ENCODE peak calls at places on chromosomes 16 and 17, in ten cellular contexts. E is ovary, P is A549, N is K562, J is uterus, S is erythroblast, H is heart left ventricle, T is IMR-90, C is upper lobe of left lung, X is HepG2. K is an unnamed sample.

GRCh38 chr16:25079637-25080375 is 31.7 kb upstream of the LCMT1 start:
- DNase-seq in E (no peak), P (no peak), N (peak), J (no peak), S (peak), H (no peak), T (no peak), C (no peak), X (no peak), K (no peak)

GRCh38 chr16:86495756-86496261 is 14.5 kb upstream of the FOXF1 start:
- DNase-seq in E (no peak), P (no peak), N (no peak), J (no peak), S (no peak), H (no peak), T (no peak), C (no peak), X (no peak), K (no peak)

GRCh38 chr17:76683921-76684745 is 26.6 kb downstream of the MXRA7 start:
- DNase-seq in E (peak), P (no peak), N (no peak), J (no peak), S (no peak), H (no peak), T (no peak), C (no peak), X (no peak), K (no peak)

GRCh38 chr17:41500131-41500911 is 5.1 kb downstream of the KRT13 start:
- DNase-seq in E (no peak), P (peak), N (peak), J (no peak), S (peak), H (no peak), T (peak), C (no peak), X (no peak), K (peak)

GRCh38 chr17:38590988-38591758 is 14.6 kb downstream of the SRCIN1 start:
- DNase-seq in E (no peak), P (no peak), N (no peak), J (no peak), S (no peak), H (no peak), T (no peak), C (peak), X (peak), K (no peak)

GRCh38 chr17:81018044-81018802 is 16.7 kb upstream of the BAIAP2 start:
- DNase-seq in E (peak), P (no peak), N (peak), J (peak), S (peak), H (no peak), T (peak), C (peak), X (no peak), K (no peak)

GRCh38 chr16:20971420-20971819 is 70.8 kb downstream of the LYRM1 start:
- DNase-seq in E (no peak), P (no peak), N (no peak), J (no peak), S (no peak), H (no peak), T (no peak), C (no peak), X (no peak), K (peak)

GRCh38 chr16:53131363-53132071 is 76.7 kb downstream of the CHD9 start:
- DNase-seq in E (peak), P (peak), N (peak), J (peak), S (peak), H (peak), T (peak), C (peak), X (peak), K (peak)

GRCh38 chr17:53490447-53490968 is 332.2 kb upstream of the KIF2B start:
- DNase-seq in E (no peak), P (no peak), N (no peak), J (no peak), S (no peak), H (no peak), T (no peak), C (no peak), X (no peak), K (no peak)

GRCh38 chr17:6239237-6239798 is 169.1 kb downstream of the WSCD1 start:
- DNase-seq in E (no peak), P (no peak), N (no peak), J (no peak), S (no peak), H (no peak), T (no peak), C (no peak), X (no peak), K (no peak)

GRCh38 chr16:23949630-23950290 is 114.0 kb downstream of the PRKCB start:
- DNase-seq in E (no peak), P (no peak), N (no peak), J (no peak), S (no peak), H (no peak), T (no peak), C (peak), X (no peak), K (no peak)

GRCh38 chr17:78962345-78962983 is 17.3 kb downstream of the LGALS3BP start:
- DNase-seq in E (no peak), P (peak), N (no peak), J (no peak), S (no peak), H (no peak), T (peak), C (no peak), X (peak), K (no peak)

GRCh38 chr17:8994319-8994718 is 27.0 kb upstream of the NTN1 start:
- DNase-seq in E (peak), P (peak), N (peak), J (peak), S (peak), H (peak), T (peak), C (peak), X (peak), K (peak)

GRCh38 chr17:6355196-6355595 is 79.7 kb downstream of the AIPL1 start:
- DNase-seq in E (no peak), P (no peak), N (no peak), J (no peak), S (no peak), H (no peak), T (no peak), C (no peak), X (no peak), K (no peak)

GRCh38 chr16:2427526-2427925 is 1.7 kb upstream of the CCNF start:
- DNase-seq in E (no peak), P (no peak), N (no peak), J (no peak), S (no peak), H (no peak), T (no peak), C (no peak), X (no peak), K (no peak)

GRCh38 chr17:6090253-6090652 is 20.1 kb downstream of the WSCD1 start:
- DNase-seq in E (no peak), P (no peak), N (no peak), J (no peak), S (no peak), H (no peak), T (no peak), C (no peak), X (no peak), K (no peak)

DNA sequence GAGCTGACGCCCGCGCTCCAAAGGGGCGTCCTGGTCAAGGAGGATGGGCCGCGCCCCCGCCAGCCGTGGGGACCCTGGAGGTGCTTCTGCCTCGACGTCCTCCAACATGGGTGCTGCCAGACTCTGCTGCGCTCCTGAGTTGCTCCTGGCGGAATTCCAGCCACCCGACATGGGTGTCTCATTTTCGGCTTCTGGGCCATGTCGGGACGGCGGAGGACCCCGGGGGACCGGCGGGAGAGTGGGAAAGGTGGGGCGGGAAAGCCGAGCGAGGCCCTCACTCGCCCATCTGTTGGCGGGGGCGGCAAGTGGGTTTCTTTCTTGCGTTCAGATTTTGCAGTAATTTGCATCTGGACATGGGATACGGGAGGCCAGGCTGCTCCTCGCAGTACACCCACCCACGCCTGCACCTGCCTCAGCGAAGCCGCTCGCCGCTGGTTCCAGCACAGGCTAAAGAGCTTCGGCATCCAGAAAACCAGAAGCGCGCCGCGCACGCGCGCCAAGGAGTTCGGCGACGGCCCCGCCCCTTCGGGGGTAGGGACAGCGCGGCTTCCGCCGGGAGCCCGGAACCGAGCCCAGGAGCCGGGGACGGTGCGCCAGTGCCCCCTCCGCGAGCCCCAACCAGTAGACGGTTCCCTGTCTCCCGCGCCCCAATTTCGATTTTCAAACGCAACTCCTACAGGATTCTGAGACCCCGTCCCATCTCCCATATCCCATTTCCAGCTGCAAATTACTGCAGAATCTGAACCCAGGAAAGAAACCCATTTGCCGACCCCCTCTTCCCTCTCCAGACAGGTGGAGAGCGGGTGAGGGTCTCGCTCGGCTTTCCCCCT is at the start of gene ARMC7:
- DNase-seq in E (peak), P (peak), N (peak), J (peak), S (peak), H (peak), T (peak), C (peak), X (peak), K (peak)
- TF ChIP-seq POLR2A in E (peak), P (peak), N (peak), J (peak), S (peak), H (peak), T (no peak), C (peak), X (peak), K (peak)

GRCh38 chr17:4709794-4710692 is at the start of gene ARRB2:
- DNase-seq in E (peak), P (peak), N (peak), J (peak), S (peak), H (peak), T (peak), C (peak), X (peak), K (peak)
- TF ChIP-seq POLR2A in E (no peak), P (peak), N (no peak), J (peak), S (peak), H (peak), T (no peak), C (peak), X (peak), K (peak)

DNA sequence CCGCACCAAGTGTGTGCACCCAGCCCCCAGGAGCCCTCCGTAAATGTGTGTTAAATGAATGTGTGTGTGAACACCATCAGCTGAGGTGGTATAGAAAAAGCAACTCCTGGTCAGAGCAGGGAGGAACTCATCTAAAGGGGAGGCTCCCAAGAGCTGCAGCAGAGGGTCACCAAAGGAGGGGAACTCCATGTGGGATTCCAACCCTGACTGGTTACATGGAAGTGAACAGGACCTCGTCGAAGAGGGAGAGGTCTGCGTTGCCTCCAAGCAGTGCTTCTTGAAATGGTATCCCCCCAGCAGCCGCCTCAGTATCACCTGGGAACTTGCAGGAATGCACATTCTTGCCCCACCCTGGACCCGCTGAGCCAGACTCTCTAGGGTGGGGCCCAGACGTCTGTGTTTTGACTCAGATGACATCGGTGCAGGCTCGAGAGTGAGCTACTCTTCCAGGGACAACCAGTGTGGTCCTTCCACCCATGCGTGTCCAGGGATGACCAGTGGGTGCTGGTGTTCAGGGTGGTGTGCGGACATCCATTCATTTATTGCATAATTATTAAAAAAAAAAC is 30.8 kb downstream of the ADCY9 start:
- DNase-seq in E (no peak), P (peak), N (no peak), J (no peak), S (no peak), H (no peak), T (no peak), C (no peak), X (no peak), K (no peak)
- TF ChIP-seq POLR2A in E (no peak), P (no peak), N (no peak), J (no peak), S (no peak), H (no peak), T (no peak), C (no peak), X (no peak), K (no peak)

DNA sequence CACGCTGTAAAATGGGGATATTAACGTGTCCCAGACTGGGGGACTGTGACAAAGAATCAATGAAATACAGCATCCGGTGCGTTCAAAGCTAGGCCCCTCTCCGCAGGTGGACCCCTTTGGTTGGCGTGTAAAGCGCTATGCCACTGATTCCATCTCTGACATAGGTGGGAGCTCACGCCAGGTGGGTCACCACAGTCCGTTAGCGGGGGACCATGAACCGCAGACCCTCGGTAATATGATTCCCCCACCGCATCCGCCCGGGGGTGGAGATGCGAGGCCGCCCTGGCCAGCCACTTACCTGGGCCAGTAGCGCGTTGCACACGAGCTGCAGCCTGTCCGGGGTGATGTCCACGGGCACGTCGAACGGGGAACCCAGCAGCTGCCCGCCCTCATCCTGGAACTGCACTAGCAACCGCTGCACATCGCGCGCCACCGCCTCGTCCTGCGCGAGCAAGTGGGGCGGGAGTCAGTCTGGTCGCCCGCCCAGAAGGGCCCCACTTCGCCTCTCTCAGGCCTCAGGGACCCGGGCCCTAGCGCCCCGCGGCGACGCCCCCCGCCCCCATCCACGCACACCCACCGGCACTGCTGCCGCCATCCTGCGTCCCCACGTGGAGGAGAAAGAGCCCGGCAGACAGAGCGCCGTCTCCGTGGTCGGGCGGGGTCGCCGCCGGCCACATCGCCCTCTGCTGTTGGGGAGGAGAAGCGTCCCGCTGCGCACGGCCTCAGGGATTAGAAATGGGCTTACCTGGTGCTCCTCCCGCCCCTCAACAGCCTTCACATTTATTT is at the start of gene NLE1:
- DNase-seq in E (peak), P (peak), N (peak), J (peak), S (peak), H (peak), T (peak), C (peak), X (peak), K (peak)
- TF ChIP-seq POLR2A in E (no peak), P (peak), N (peak), J (no peak), S (peak), H (peak), T (peak), C (no peak), X (peak), K (peak)

GRCh38 chr16:89052824-89053724 is 40.6 kb upstream of the ACSF3 start:
- DNase-seq in E (no peak), P (peak), N (peak), J (no peak), S (no peak), H (no peak), T (peak), C (peak), X (peak), K (peak)
- TF ChIP-seq POLR2A in E (no peak), P (peak), N (no peak), J (peak), S (no peak), H (no peak), T (no peak), C (peak), X (no peak), K (peak)

GRCh38 chr17:66547170-66547865 is 244.9 kb downstream of the PRKCA start:
- DNase-seq in E (no peak), P (peak), N (no peak), J (no peak), S (no peak), H (no peak), T (no peak), C (no peak), X (peak), K (no peak)

GRCh38 chr17:66548659-66549311 is 246.4 kb downstream of the PRKCA start:
- DNase-seq in E (no peak), P (no peak), N (no peak), J (no peak), S (no peak), H (no peak), T (no peak), C (no peak), X (no peak), K (no peak)

GRCh38 chr17:66548158-66548557 is 245.7 kb downstream of the PRKCA start:
- DNase-seq in E (no peak), P (no peak), N (no peak), J (no peak), S (no peak), H (no peak), T (no peak), C (no peak), X (peak), K (no peak)

GRCh38 chr17:66543526-66543925 is 241.1 kb downstream of the PRKCA start:
- DNase-seq in E (no peak), P (no peak), N (no peak), J (no peak), S (no peak), H (no peak), T (no peak), C (no peak), X (no peak), K (no peak)

GRCh38 chr17:66545918-66546317 is 243.5 kb downstream of the PRKCA start:
- DNase-seq in E (no peak), P (no peak), N (no peak), J (no peak), S (no peak), H (no peak), T (no peak), C (no peak), X (no peak), K (no peak)
- TF ChIP-seq POLR2A in E (no peak), P (no peak), N (no peak), J (no peak), S (no peak), H (no peak), T (no peak), C (no peak), X (no peak), K (no peak)

K was measured in H54.